ENCODE peak calls at places on chromosomes 5 and 9, in ten cellular contexts. One of them, this sample, is unnamed.

GRCh38 chr5:150438873-150439546 is 10.5 kb downstream of the RPS14 start:
- DNase-seq in GM12878: no peak
- DNase-seq in lung: no peak
- DNase-seq in stomach: no peak
- DNase-seq in upper lobe of right lung: no peak
- DNase-seq in adrenal gland: no peak
- DNase-seq in OCI-LY7: no peak
- DNase-seq in PC-3: peak; percentile 41
- DNase-seq in hepatocyte: peak; percentile 42
- DNase-seq in right atrium auricular region: no peak
- DNase-seq in this sample: no peak

GRCh38 chr5:127705120-127705892 is 2.1 kb downstream of the CCDC192 start:
- DNase-seq in GM12878: no peak
- DNase-seq in lung: no peak
- DNase-seq in stomach: no peak
- DNase-seq in upper lobe of right lung: no peak
- DNase-seq in adrenal gland: peak; percentile 68
- DNase-seq in OCI-LY7: no peak
- DNase-seq in PC-3: peak; percentile 66
- DNase-seq in hepatocyte: peak; percentile 54
- DNase-seq in right atrium auricular region: no peak
- DNase-seq in this sample: no peak

GRCh38 chr5:38253759-38254158 is 4.6 kb upstream of the EGFLAM start:
- DNase-seq in GM12878: no peak
- DNase-seq in lung: no peak
- DNase-seq in stomach: no peak
- DNase-seq in upper lobe of right lung: no peak
- DNase-seq in adrenal gland: no peak
- DNase-seq in OCI-LY7: no peak
- DNase-seq in PC-3: no peak
- DNase-seq in hepatocyte: no peak
- DNase-seq in right atrium auricular region: no peak
- DNase-seq in this sample: no peak

GRCh38 chr5:174317261-174317894 is 271.9 kb downstream of the NSG2 start:
- DNase-seq in GM12878: no peak
- DNase-seq in lung: no peak
- DNase-seq in stomach: no peak
- DNase-seq in upper lobe of right lung: peak; percentile 59
- DNase-seq in adrenal gland: peak; percentile 73
- DNase-seq in OCI-LY7: peak; percentile 30
- DNase-seq in PC-3: peak; percentile 80
- DNase-seq in hepatocyte: peak; percentile 80
- DNase-seq in right atrium auricular region: no peak
- DNase-seq in this sample: no peak

GRCh38 chr9:123201083-123201482 is 67.3 kb downstream of the STRBP start:
- DNase-seq in GM12878: no peak
- DNase-seq in lung: no peak
- DNase-seq in stomach: no peak
- DNase-seq in upper lobe of right lung: no peak
- DNase-seq in adrenal gland: no peak
- DNase-seq in OCI-LY7: no peak
- DNase-seq in PC-3: no peak
- DNase-seq in hepatocyte: no peak
- DNase-seq in right atrium auricular region: no peak
- DNase-seq in this sample: no peak

GRCh38 chr5:79181419-79182022 is 54.4 kb upstream of the JMY start:
- DNase-seq in GM12878: no peak
- DNase-seq in lung: no peak
- DNase-seq in stomach: no peak
- DNase-seq in upper lobe of right lung: no peak
- DNase-seq in adrenal gland: no peak
- DNase-seq in OCI-LY7: no peak
- DNase-seq in PC-3: no peak
- DNase-seq in hepatocyte: no peak
- DNase-seq in right atrium auricular region: no peak
- DNase-seq in this sample: no peak

GRCh38 chr9:33917036-33917435 is 100.1 kb downstream of the UBE2R2 start:
- DNase-seq in GM12878: no peak
- DNase-seq in lung: no peak
- DNase-seq in stomach: no peak
- DNase-seq in upper lobe of right lung: no peak
- DNase-seq in adrenal gland: no peak
- DNase-seq in OCI-LY7: no peak
- DNase-seq in PC-3: no peak
- DNase-seq in hepatocyte: no peak
- DNase-seq in right atrium auricular region: no peak
- DNase-seq in this sample: no peak

GRCh38 chr5:77239126-77239741 is 28.8 kb downstream of the PDE8B start:
- DNase-seq in GM12878: no peak
- DNase-seq in lung: no peak
- DNase-seq in stomach: no peak
- DNase-seq in upper lobe of right lung: no peak
- DNase-seq in adrenal gland: no peak
- DNase-seq in OCI-LY7: peak; percentile 31
- DNase-seq in PC-3: peak; percentile 50
- DNase-seq in hepatocyte: no peak
- DNase-seq in right atrium auricular region: no peak
- DNase-seq in this sample: no peak

GRCh38 chr5:169424279-169424955 is 123.5 kb upstream of the SLIT3 start:
- DNase-seq in GM12878: no peak
- DNase-seq in lung: no peak
- DNase-seq in stomach: no peak
- DNase-seq in upper lobe of right lung: no peak
- DNase-seq in adrenal gland: no peak
- DNase-seq in OCI-LY7: no peak
- DNase-seq in PC-3: no peak
- DNase-seq in hepatocyte: no peak
- DNase-seq in right atrium auricular region: no peak
- DNase-seq in this sample: no peak

GRCh38 chr5:62206150-62206829 is 99.7 kb upstream of the KIF2A start:
- DNase-seq in GM12878: no peak
- DNase-seq in lung: no peak
- DNase-seq in stomach: no peak
- DNase-seq in upper lobe of right lung: no peak
- DNase-seq in adrenal gland: no peak
- DNase-seq in OCI-LY7: no peak
- DNase-seq in PC-3: peak; percentile 17
- DNase-seq in hepatocyte: peak; percentile 26
- DNase-seq in right atrium auricular region: no peak
- DNase-seq in this sample: no peak

GRCh38 chr9:13665418-13666066 is 386.1 kb upstream of the MPDZ start:
- DNase-seq in GM12878: no peak
- DNase-seq in lung: no peak
- DNase-seq in stomach: no peak
- DNase-seq in upper lobe of right lung: no peak
- DNase-seq in adrenal gland: no peak
- DNase-seq in OCI-LY7: no peak
- DNase-seq in PC-3: no peak
- DNase-seq in hepatocyte: no peak
- DNase-seq in right atrium auricular region: no peak
- DNase-seq in this sample: no peak

GRCh38 chr5:82777106-82777505 is 300.1 kb downstream of the TMEM167A start:
- DNase-seq in GM12878: no peak
- DNase-seq in lung: no peak
- DNase-seq in stomach: no peak
- DNase-seq in upper lobe of right lung: no peak
- DNase-seq in adrenal gland: no peak
- DNase-seq in OCI-LY7: no peak
- DNase-seq in PC-3: no peak
- DNase-seq in hepatocyte: no peak
- DNase-seq in right atrium auricular region: no peak
- DNase-seq in this sample: no peak

GRCh38 chr5:10172242-10172641 is 77.4 kb downstream of the ATPSCKMT start:
- DNase-seq in GM12878: no peak
- DNase-seq in lung: no peak
- DNase-seq in stomach: no peak
- DNase-seq in upper lobe of right lung: no peak
- DNase-seq in adrenal gland: no peak
- DNase-seq in OCI-LY7: no peak
- DNase-seq in PC-3: no peak
- DNase-seq in hepatocyte: no peak
- DNase-seq in right atrium auricular region: no peak
- DNase-seq in this sample: no peak

GRCh38 chr5:131684595-131684994 is 49.6 kb upstream of the RAPGEF6 start:
- DNase-seq in GM12878: no peak
- DNase-seq in lung: no peak
- DNase-seq in stomach: no peak
- DNase-seq in upper lobe of right lung: no peak
- DNase-seq in adrenal gland: no peak
- DNase-seq in OCI-LY7: no peak
- DNase-seq in PC-3: no peak
- DNase-seq in hepatocyte: no peak
- DNase-seq in right atrium auricular region: no peak
- DNase-seq in this sample: no peak

GRCh38 chr9:8417341-8417740 is 617.8 kb upstream of the DMAC1 start:
- DNase-seq in GM12878: no peak
- DNase-seq in lung: no peak
- DNase-seq in stomach: no peak
- DNase-seq in upper lobe of right lung: no peak
- DNase-seq in adrenal gland: no peak
- DNase-seq in OCI-LY7: no peak
- DNase-seq in PC-3: no peak
- DNase-seq in hepatocyte: no peak
- DNase-seq in right atrium auricular region: no peak
- DNase-seq in this sample: no peak

DNA sequence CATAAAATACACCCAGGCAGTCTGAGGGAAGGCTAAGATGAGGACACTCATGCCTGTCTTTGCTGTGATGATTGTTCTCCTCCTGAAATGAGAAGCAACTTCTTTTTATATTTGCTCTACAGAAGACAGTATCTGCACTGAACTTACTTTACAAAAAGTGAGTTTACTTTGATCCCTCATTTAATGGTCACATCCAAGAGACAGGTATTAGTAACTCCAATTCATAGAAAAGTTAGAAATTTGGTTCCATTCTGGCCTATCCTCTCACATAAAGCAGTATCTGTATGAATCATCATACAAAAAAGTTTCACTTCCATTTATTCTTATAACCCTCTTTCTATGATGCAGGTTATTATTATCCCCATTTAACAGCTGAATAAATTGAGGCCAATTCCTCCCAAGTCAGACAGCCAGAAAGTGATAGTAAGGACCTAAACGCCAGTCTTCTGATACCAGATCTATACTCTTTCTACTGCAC is 15.2 kb downstream of the TSTD2 start:
- DNase-seq in GM12878: no peak
- DNase-seq in lung: no peak
- DNase-seq in stomach: no peak
- DNase-seq in upper lobe of right lung: no peak
- DNase-seq in adrenal gland: no peak
- DNase-seq in OCI-LY7: peak; percentile 5
- DNase-seq in PC-3: no peak
- DNase-seq in hepatocyte: no peak
- DNase-seq in right atrium auricular region: no peak
- DNase-seq in this sample: peak; percentile 36
- H3K36me3 ChIP-seq in GM12878: peaks cover 10% of the 10 kb centered on the region
- H3K36me3 ChIP-seq in lung: peaks cover 11% of the 10 kb centered on the region
- H3K36me3 ChIP-seq in stomach: peaks cover 79% of the 10 kb centered on the region
- H3K36me3 ChIP-seq in upper lobe of right lung: peaks cover 33% of the 10 kb centered on the region
- H3K36me3 ChIP-seq in adrenal gland: no peaks in the 10 kb centered on the region
- H3K36me3 ChIP-seq in OCI-LY7: peaks cover 90% of the 10 kb centered on the region
- H3K36me3 ChIP-seq in PC-3: no peaks in the 10 kb centered on the region
- H3K36me3 ChIP-seq in hepatocyte: no peaks in the 10 kb centered on the region
- H3K36me3 ChIP-seq in right atrium auricular region: peaks cover 32% of the 10 kb centered on the region
- H3K36me3 ChIP-seq in this sample: no peaks in the 10 kb centered on the region

GRCh38 chr5:72166070-72166979 is 59.0 kb downstream of the MAP1B start:
- DNase-seq in GM12878: no peak
- DNase-seq in lung: no peak
- DNase-seq in stomach: no peak
- DNase-seq in upper lobe of right lung: no peak
- DNase-seq in adrenal gland: peak; percentile 88
- DNase-seq in OCI-LY7: no peak
- DNase-seq in PC-3: no peak
- DNase-seq in hepatocyte: peak; percentile 58
- DNase-seq in right atrium auricular region: no peak
- DNase-seq in this sample: no peak
- H3K4me3 ChIP-seq in GM12878: no peak overlapping the region
- H3K4me3 ChIP-seq in lung: no peak overlapping the region
- H3K4me3 ChIP-seq in stomach: no peak overlapping the region
- H3K4me3 ChIP-seq in upper lobe of right lung: no peak overlapping the region
- H3K4me3 ChIP-seq in adrenal gland: no peak overlapping the region
- H3K4me3 ChIP-seq in OCI-LY7: no peak overlapping the region
- H3K4me3 ChIP-seq in PC-3: no peak overlapping the region
- H3K4me3 ChIP-seq in hepatocyte: no peak overlapping the region
- H3K4me3 ChIP-seq in right atrium auricular region: no peak overlapping the region
- H3K4me3 ChIP-seq in this sample: no peak overlapping the region

GRCh38 chr9:121825481-121825830 is 174.0 kb downstream of the DAB2IP start:
- DNase-seq in GM12878: no peak
- DNase-seq in lung: no peak
- DNase-seq in stomach: no peak
- DNase-seq in upper lobe of right lung: no peak
- DNase-seq in adrenal gland: peak; percentile 54
- DNase-seq in OCI-LY7: no peak
- DNase-seq in PC-3: no peak
- DNase-seq in hepatocyte: no peak
- DNase-seq in right atrium auricular region: peak; percentile 54
- DNase-seq in this sample: no peak
- TF ChIP-seq CTCF in GM12878: no peak
- TF ChIP-seq CTCF in lung: no peak
- TF ChIP-seq CTCF in stomach: no peak
- TF ChIP-seq CTCF in upper lobe of right lung: no peak
- TF ChIP-seq CTCF in adrenal gland: no peak
- TF ChIP-seq CTCF in OCI-LY7: no peak
- TF ChIP-seq CTCF in PC-3: no peak
- TF ChIP-seq CTCF in hepatocyte: no peak
- TF ChIP-seq CTCF in right atrium auricular region: no peak
- TF ChIP-seq CTCF in this sample: no peak

GRCh38 chr5:134125195-134126015 is 10.9 kb downstream of the TCF7 start:
- DNase-seq in GM12878: no peak
- DNase-seq in lung: no peak
- DNase-seq in stomach: peak; percentile 76
- DNase-seq in upper lobe of right lung: no peak
- DNase-seq in adrenal gland: peak; percentile 69
- DNase-seq in OCI-LY7: no peak
- DNase-seq in PC-3: peak; percentile 91
- DNase-seq in hepatocyte: peak; percentile 37
- DNase-seq in right atrium auricular region: no peak
- DNase-seq in this sample: no peak

GRCh38 chr5:134120386-134121138 is 6.1 kb downstream of the TCF7 start:
- DNase-seq in GM12878: no peak
- DNase-seq in lung: no peak
- DNase-seq in stomach: no peak
- DNase-seq in upper lobe of right lung: no peak
- DNase-seq in adrenal gland: no peak
- DNase-seq in OCI-LY7: no peak
- DNase-seq in PC-3: no peak
- DNase-seq in hepatocyte: no peak
- DNase-seq in right atrium auricular region: no peak
- DNase-seq in this sample: no peak

GRCh38 chr5:134124289-134125194 is 10.1 kb downstream of the TCF7 start:
- DNase-seq in GM12878: no peak
- DNase-seq in lung: no peak
- DNase-seq in stomach: no peak
- DNase-seq in upper lobe of right lung: no peak
- DNase-seq in adrenal gland: no peak
- DNase-seq in OCI-LY7: no peak
- DNase-seq in PC-3: peak; percentile 73
- DNase-seq in hepatocyte: no peak
- DNase-seq in right atrium auricular region: no peak
- DNase-seq in this sample: no peak

GRCh38 chr5:134122530-134122929 is 8.0 kb downstream of the TCF7 start:
- DNase-seq in GM12878: no peak
- DNase-seq in lung: no peak
- DNase-seq in stomach: peak; percentile 31
- DNase-seq in upper lobe of right lung: no peak
- DNase-seq in adrenal gland: no peak
- DNase-seq in OCI-LY7: peak; percentile 77
- DNase-seq in PC-3: no peak
- DNase-seq in hepatocyte: no peak
- DNase-seq in right atrium auricular region: no peak
- DNase-seq in this sample: no peak

GRCh38 chr5:134123360-134123759 is 8.9 kb downstream of the TCF7 start:
- DNase-seq in GM12878: no peak
- DNase-seq in lung: no peak
- DNase-seq in stomach: no peak
- DNase-seq in upper lobe of right lung: no peak
- DNase-seq in adrenal gland: no peak
- DNase-seq in OCI-LY7: no peak
- DNase-seq in PC-3: no peak
- DNase-seq in hepatocyte: no peak
- DNase-seq in right atrium auricular region: no peak
- DNase-seq in this sample: no peak
- H3K36me3 ChIP-seq in GM12878: peaks cover under 1% of the 10 kb centered on the region
- H3K36me3 ChIP-seq in lung: peaks cover 2% of the 10 kb centered on the region
- H3K36me3 ChIP-seq in stomach: peaks cover 10% of the 10 kb centered on the region
- H3K36me3 ChIP-seq in upper lobe of right lung: no peaks in the 10 kb centered on the region
- H3K36me3 ChIP-seq in adrenal gland: no peaks in the 10 kb centered on the region
- H3K36me3 ChIP-seq in OCI-LY7: no peaks in the 10 kb centered on the region
- H3K36me3 ChIP-seq in PC-3: no peaks in the 10 kb centered on the region
- H3K36me3 ChIP-seq in hepatocyte: no peaks in the 10 kb centered on the region
- H3K36me3 ChIP-seq in right atrium auricular region: no peaks in the 10 kb centered on the region
- H3K36me3 ChIP-seq in this sample: peaks cover 9% of the 10 kb centered on the region